ENCODE peak calls at places on chromosomes 4 and X, in four cellular contexts. F is adipocyte; X is transverse colon; E is CD8-positive, alpha-beta memory T cell. Q is an unnamed sample. For H3K9me3, the result is how much of the 10 kb centered on the place peaks cover.

GRCh38 chr4:141180991-141181760 is 39.5 kb upstream of the ZNF330 start:
- DNase-seq in F (peak), E (no peak), X (no peak), Q (no peak)

GRCh38 chrX:151695583-151695930 is 299 bp downstream of the PRRG3 start:
- DNase-seq in F (no peak), X (no peak), E (no peak), Q (no peak)

GRCh38 chr4:119529788-119530187 is 98.8 kb downstream of the PDE5A start:
- DNase-seq in E (no peak), X (no peak), F (no peak), Q (no peak)

GRCh38 chrX:139429913-139430312 is 100.6 kb upstream of the F9 start:
- DNase-seq in X (no peak), F (no peak), E (no peak), Q (no peak)

GRCh38 chr4:83360018-83360417 is 25.4 kb upstream of the HPSE start:
- DNase-seq in E (no peak), X (no peak), F (no peak), Q (no peak)

GRCh38 chr4:10157478-10158354 is 41.1 kb upstream of the WDR1 start:
- DNase-seq in E (peak), F (peak), X (peak), Q (peak)

GRCh38 chrX:132001127-132001526 is 22.0 kb upstream of the STK26 start:
- DNase-seq in F (no peak), E (no peak), X (no peak), Q (no peak)

GRCh38 chr4:108830509-108831244 is 67.8 kb upstream of the ETNPPL start:
- DNase-seq in F (no peak), E (no peak), X (peak), Q (peak)

GRCh38 chr4:28254003-28254402 is 1393.4 kb downstream of the STIM2 start:
- DNase-seq in X (no peak), E (no peak), F (no peak), Q (no peak)

GRCh38 chr4:28256295-28256694 is 1395.7 kb downstream of the STIM2 start:
- DNase-seq in E (no peak), F (no peak), X (no peak), Q (no peak)

DNA sequence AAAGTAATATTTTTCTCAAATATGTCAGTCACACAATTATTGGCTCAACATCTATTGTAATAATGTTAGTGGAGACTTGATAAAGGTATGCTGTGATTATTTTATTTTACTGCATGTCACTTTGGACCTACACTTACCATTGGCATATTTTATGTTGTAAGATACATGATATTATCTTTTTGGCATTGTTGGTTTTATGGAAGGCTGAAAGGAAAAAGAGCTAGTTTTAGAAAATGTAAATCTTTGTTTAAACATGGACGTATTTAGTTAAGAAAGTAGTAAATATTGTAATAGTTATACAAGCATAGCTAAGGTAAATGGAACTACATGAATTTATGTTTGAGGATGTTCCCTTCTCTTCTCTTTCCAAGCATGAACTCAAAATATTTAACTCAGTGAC is 1399.3 kb downstream of the STIM2 start:
- DNase-seq in X (no peak), E (no peak), F (no peak), Q (no peak)
- H3K9me3 ChIP-seq in X (under half), E (under half), F (under half), Q (under half)

GRCh38 chrX:55488559-55489314 is 911 bp downstream of the USP51 start:
- DNase-seq in X (peak), F (peak), E (peak), Q (peak)

GRCh38 chrX:55489315-55490009 is at the start of gene USP51:
- DNase-seq in E (no peak), X (peak), F (peak), Q (peak)

GRCh38 chrX:55487143-55487542 is 2.5 kb downstream of the USP51 start:
- DNase-seq in F (no peak), E (no peak), X (no peak), Q (no peak)

GRCh38 chrX:55486736-55487135 is 2.9 kb downstream of the USP51 start:
- DNase-seq in F (peak), X (no peak), E (no peak), Q (no peak)

DNA sequence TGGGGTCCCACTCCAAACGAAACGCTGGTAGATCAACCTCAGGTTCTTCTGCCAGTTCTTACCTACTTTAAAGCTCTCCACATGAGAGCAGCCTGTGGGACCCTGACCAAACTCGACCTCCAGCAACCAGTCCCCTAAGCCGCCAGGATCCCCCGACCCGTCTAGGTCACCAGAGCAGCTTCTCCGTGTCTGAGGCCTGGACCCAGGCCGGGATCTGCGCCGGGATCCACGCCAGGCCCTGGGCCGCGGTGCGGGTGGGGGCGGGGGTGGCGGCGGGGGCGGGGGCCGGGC is 1.4 kb downstream of the USP51 start:
- DNase-seq in X (no peak), F (no peak), E (no peak), Q (no peak)
- H3K4me3 ChIP-seq in X (peak), F (peak), E (no peak), Q (peak)

DNA sequence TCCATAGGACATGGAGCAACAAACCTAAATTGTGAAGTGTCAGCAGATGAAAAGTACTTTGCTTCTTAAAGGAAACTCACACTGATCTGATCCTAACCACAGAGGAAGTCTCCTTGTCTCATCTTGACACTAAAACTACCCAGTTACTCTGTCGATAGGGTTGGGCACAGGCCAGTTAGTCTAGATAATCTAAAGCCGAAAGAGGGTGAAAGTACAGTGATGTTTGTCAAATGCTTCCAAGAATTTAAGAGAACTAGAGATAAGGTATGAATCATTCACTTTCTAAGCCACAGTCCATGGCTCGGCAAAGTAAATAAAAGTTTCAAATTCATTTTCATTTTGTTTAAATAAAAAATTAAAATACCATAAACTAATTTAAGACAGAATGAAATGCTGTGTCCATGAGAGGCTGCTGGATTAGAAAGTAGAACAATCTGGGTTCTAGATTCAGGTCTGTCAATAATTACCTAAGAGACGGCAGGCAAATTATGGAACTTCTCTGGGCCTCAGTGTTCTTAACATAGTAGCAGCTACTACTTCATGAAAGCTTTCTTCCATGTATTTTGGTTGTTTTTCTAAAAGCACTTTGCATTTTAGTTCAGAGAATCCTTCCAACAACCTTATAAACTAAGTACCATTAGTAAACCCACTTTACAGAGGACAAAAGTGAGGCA is 176.7 kb downstream of the LDB2 start:
- DNase-seq in F (peak), X (no peak), E (no peak), Q (no peak)
- H3K9me3 ChIP-seq in F (under half), X (under half), E (under half), Q (under half)

GRCh38 chr4:107203733-107204132 is 167.6 kb upstream of the DKK2 start:
- DNase-seq in F (no peak), X (no peak), E (no peak), Q (no peak)
- H3K4me3 ChIP-seq in F (no peak), X (no peak), E (no peak), Q (no peak)

DNA sequence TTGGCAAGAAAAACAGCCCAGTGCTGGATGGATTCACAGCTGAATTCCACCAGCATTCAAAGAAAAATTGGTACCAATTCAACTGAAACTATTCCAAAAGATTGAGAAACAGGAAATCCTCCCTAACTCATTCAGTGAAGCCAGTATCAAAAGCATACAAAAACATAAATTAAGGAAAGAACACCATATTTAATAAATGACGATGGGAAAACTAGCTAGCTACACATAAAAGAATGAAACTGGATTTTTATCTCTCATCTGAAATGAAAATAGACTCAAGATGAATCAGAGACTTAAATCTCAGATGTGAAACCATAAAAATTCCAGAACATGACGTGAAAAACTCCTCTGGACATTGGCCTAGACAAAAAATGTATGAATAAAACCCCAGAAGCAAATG is 516.8 kb upstream of the SPANXN1 start:
- DNase-seq in F (no peak), E (no peak), X (no peak), Q (peak)
- H3K9me3 ChIP-seq in F (under half), E (under half), X (under half), Q (under half)

GRCh38 chr4:4643306-4643705 is 101.5 kb upstream of the STX18 start:
- DNase-seq in E (no peak), X (no peak), F (no peak), Q (no peak)

GRCh38 chr4:4640692-4641091 is 98.8 kb upstream of the STX18 start:
- DNase-seq in X (no peak), E (no peak), F (no peak), Q (peak)

GRCh38 chr4:4642201-4643025 is 100.6 kb upstream of the STX18 start:
- DNase-seq in E (no peak), F (no peak), X (no peak), Q (peak)

GRCh38 chr4:4639370-4639769 is 97.5 kb upstream of the STX18 start:
- DNase-seq in X (no peak), E (no peak), F (no peak), Q (no peak)

DNA sequence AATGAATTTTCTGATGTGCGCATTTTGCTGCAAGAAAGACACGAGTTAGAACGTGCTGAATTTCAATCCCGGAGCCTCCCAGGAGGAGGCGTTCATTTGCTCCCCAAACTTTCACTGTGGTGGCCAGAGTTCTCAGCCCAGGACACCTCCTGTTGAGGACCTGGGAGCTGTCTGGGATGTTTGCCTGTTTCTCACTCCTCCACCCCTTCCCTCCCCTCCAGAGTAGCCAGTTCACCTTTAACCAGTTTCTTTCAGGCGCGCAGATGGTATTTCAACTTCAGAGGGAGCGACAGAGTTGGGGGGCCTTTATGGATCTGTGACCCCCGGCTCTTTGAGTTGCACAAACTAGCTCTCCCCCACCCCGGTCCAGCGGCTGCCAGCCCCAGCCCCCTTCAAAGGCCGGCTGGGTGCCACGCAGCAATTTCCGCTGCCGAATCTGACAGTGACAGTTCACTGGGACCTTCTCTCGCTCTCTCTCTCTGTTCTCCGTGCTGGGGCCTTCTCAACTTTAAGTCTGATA is 99.9 kb upstream of the STX18 start:
- DNase-seq in X (no peak), F (no peak), E (no peak), Q (no peak)
- H3K4me3 ChIP-seq in X (no peak), F (no peak), E (no peak), Q (no peak)

DNA sequence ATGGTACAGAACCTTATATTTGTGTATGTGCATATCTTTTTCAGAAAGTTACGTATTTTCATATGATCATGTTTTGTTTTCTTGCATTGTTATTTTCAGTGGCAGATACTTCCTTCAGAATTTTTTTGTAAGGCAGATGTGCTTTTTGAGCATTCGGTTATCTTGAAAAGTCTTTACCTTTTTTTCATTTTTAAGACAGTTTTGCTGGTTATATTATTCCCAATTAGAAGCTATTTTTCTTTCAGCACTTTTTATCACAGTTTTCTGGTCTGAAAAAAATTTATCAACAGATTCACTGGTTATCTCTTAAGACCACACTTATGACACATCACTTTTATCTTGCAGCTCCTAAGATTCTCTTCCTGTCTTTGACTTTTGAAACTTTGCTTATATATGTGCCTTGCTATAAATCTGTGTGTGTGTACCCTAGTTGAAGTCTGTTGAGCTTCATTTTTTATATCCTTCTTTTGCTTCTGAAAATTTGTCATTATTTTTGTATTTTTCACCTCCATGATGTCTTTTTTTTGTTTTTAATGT is 53.1 kb downstream of the ZNF732 start:
- DNase-seq in X (no peak), E (no peak), F (no peak), Q (no peak)
- H3K9me3 ChIP-seq in X (half or more), E (under half), F (half or more), Q (under half)

DNA sequence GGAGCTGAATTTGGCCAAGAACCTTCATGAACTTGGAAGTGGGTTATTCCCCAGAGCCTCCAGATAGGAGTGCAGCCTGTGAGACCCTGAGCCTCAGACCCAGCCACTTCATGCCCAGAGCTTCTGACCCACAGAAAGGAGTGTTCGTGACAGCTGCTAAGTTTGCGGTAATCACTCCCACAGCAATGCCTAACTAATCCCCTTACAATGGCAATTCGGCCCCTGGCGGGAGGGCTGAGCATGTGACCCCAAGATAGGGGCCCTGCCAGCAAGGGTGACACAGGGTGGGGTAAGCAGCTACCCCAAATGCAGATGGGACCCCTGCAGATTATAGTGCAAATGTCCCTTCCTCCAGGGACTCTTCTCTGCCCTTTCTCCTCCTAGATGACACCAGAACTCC is 22.5 kb downstream of the PNMA6E start:
- DNase-seq in F (no peak), X (no peak), E (no peak), Q (no peak)
- H3K4me3 ChIP-seq in F (no peak), X (no peak), E (no peak), Q (no peak)

GRCh38 chrX:76550016-76550415 is 122.5 kb downstream of the MAGEE1 start:
- DNase-seq in F (no peak), E (no peak), X (no peak), Q (no peak)

GRCh38 chrX:76555816-76556215 is 128.3 kb downstream of the MAGEE1 start:
- DNase-seq in F (peak), E (no peak), X (no peak), Q (peak)

GRCh38 chrX:76555269-76555668 is 127.8 kb downstream of the MAGEE1 start:
- DNase-seq in F (no peak), X (no peak), E (no peak), Q (no peak)
- H3K9me3 ChIP-seq in F (half or more), X (under half), E (under half), Q (under half)

GRCh38 chr4:156459584-156459983 is 505.9 kb upstream of the CTSO start:
- DNase-seq in E (no peak), X (no peak), F (no peak), Q (no peak)
- H3K4me3 ChIP-seq in E (no peak), X (no peak), F (no peak), Q (no peak)